ENCODE peak calls at places on chromosomes 5 and 9, in four cellular contexts. One of them, this sample, is unnamed.

GRCh38 chr5:127290019-127290945 is at the start of gene MEGF10:
- DNase-seq in uterus: peak; percentile 32
- DNase-seq in mammary epithelial cell: peak; percentile 46
- DNase-seq in hepatocyte: peak; percentile 71
- DNase-seq in this sample: peak; percentile 32

GRCh38 chr5:77211013-77211690 is 672 bp downstream of the PDE8B start:
- DNase-seq in uterus: no peak
- DNase-seq in mammary epithelial cell: no peak
- DNase-seq in hepatocyte: peak; percentile 19
- DNase-seq in this sample: no peak

GRCh38 chr5:39427225-39427624 is 2.4 kb upstream of the DAB2 start:
- DNase-seq in uterus: no peak
- DNase-seq in mammary epithelial cell: no peak
- DNase-seq in hepatocyte: peak; percentile 28
- DNase-seq in this sample: no peak

GRCh38 chr5:19388391-19388790 is 599.6 kb downstream of the CDH18 start:
- DNase-seq in uterus: no peak
- DNase-seq in mammary epithelial cell: no peak
- DNase-seq in hepatocyte: no peak
- DNase-seq in this sample: no peak

GRCh38 chr9:35691757-35692301 is 2.1 kb upstream of the TPM2 start:
- DNase-seq in uterus: no peak
- DNase-seq in mammary epithelial cell: no peak
- DNase-seq in hepatocyte: no peak
- DNase-seq in this sample: no peak

GRCh38 chr9:20199111-20199510 is 410.3 kb upstream of the SLC24A2 start:
- DNase-seq in uterus: no peak
- DNase-seq in mammary epithelial cell: no peak
- DNase-seq in hepatocyte: no peak
- DNase-seq in this sample: no peak

GRCh38 chr9:124098141-124098905 is 86.8 kb downstream of the LHX2 start:
- DNase-seq in uterus: no peak
- DNase-seq in mammary epithelial cell: no peak
- DNase-seq in hepatocyte: no peak
- DNase-seq in this sample: no peak

GRCh38 chr9:22203371-22204138 is 194.4 kb upstream of the CDKN2B start:
- DNase-seq in uterus: no peak
- DNase-seq in mammary epithelial cell: no peak
- DNase-seq in hepatocyte: peak; percentile 28
- DNase-seq in this sample: no peak

GRCh38 chr9:37311938-37312730 is 110.4 kb upstream of the GRHPR start:
- DNase-seq in uterus: no peak
- DNase-seq in mammary epithelial cell: peak; percentile 60
- DNase-seq in hepatocyte: no peak
- DNase-seq in this sample: peak; percentile 5

GRCh38 chr9:111926421-111926875 is 29.8 kb downstream of the UGCG start:
- DNase-seq in uterus: no peak
- DNase-seq in mammary epithelial cell: no peak
- DNase-seq in hepatocyte: no peak
- DNase-seq in this sample: peak; percentile 23

GRCh38 chr9:99605016-99605743 is 216.5 kb upstream of the NR4A3 start:
- DNase-seq in uterus: no peak
- DNase-seq in mammary epithelial cell: no peak
- DNase-seq in hepatocyte: no peak
- DNase-seq in this sample: no peak

GRCh38 chr9:4830699-4831098 is 38.0 kb downstream of the RCL1 start:
- DNase-seq in uterus: no peak
- DNase-seq in mammary epithelial cell: no peak
- DNase-seq in hepatocyte: no peak
- DNase-seq in this sample: no peak

GRCh38 chr5:38660194-38660668 is 103.8 kb upstream of the LIFR start:
- DNase-seq in uterus: no peak
- DNase-seq in mammary epithelial cell: no peak
- DNase-seq in hepatocyte: peak; percentile 26
- DNase-seq in this sample: peak; percentile 78

GRCh38 chr9:126965077-126965476 is 50.5 kb downstream of the RALGPS1 start:
- DNase-seq in uterus: no peak
- DNase-seq in mammary epithelial cell: no peak
- DNase-seq in hepatocyte: no peak
- DNase-seq in this sample: no peak

GRCh38 chr5:148949871-148950863 is 112.7 kb downstream of the SH3TC2 start:
- DNase-seq in uterus: no peak
- DNase-seq in mammary epithelial cell: peak; percentile 95
- DNase-seq in hepatocyte: peak; percentile 16
- DNase-seq in this sample: peak; percentile 96

GRCh38 chr9:129567842-129568559 is 52.9 kb downstream of the C9orf50 start:
- DNase-seq in uterus: peak; percentile 54
- DNase-seq in mammary epithelial cell: no peak
- DNase-seq in hepatocyte: no peak
- DNase-seq in this sample: peak; percentile 84

GRCh38 chr5:96287181-96287580 is 145.9 kb downstream of the PCSK1 start:
- DNase-seq in uterus: no peak
- DNase-seq in mammary epithelial cell: no peak
- DNase-seq in hepatocyte: no peak
- DNase-seq in this sample: no peak

GRCh38 chr5:29077451-29077850 is 2039.1 kb upstream of the CDH9 start:
- DNase-seq in uterus: no peak
- DNase-seq in mammary epithelial cell: peak; percentile 1
- DNase-seq in hepatocyte: no peak
- DNase-seq in this sample: peak; percentile 55

GRCh38 chr9:104950838-104951237 is 22.9 kb upstream of the ABCA1 start:
- DNase-seq in uterus: no peak
- DNase-seq in mammary epithelial cell: no peak
- DNase-seq in hepatocyte: no peak
- DNase-seq in this sample: no peak

GRCh38 chr5:174177531-174177930 is 132.0 kb downstream of the NSG2 start:
- DNase-seq in uterus: no peak
- DNase-seq in mammary epithelial cell: no peak
- DNase-seq in hepatocyte: no peak
- DNase-seq in this sample: no peak

GRCh38 chr5:103243665-103244064 is 14.9 kb upstream of the MACIR start:
- DNase-seq in uterus: no peak
- DNase-seq in mammary epithelial cell: no peak
- DNase-seq in hepatocyte: no peak
- DNase-seq in this sample: no peak

GRCh38 chr5:162573758-162574157 is 506.2 kb downstream of the GABRG2 start:
- DNase-seq in uterus: no peak
- DNase-seq in mammary epithelial cell: no peak
- DNase-seq in hepatocyte: no peak
- DNase-seq in this sample: no peak

GRCh38 chr5:134184155-134185135 is 7.7 kb upstream of the SKP1 start:
- DNase-seq in uterus: peak; percentile 63
- DNase-seq in mammary epithelial cell: peak; percentile 42
- DNase-seq in hepatocyte: peak; percentile 80
- DNase-seq in this sample: peak; percentile 71

GRCh38 chr5:61866930-61867329 is 439.1 kb upstream of the KIF2A start:
- DNase-seq in uterus: no peak
- DNase-seq in mammary epithelial cell: peak; percentile 95
- DNase-seq in hepatocyte: peak; percentile 15
- DNase-seq in this sample: peak; percentile 50

GRCh38 chr5:54616031-54616430 is 98.5 kb downstream of the SNX18 start:
- DNase-seq in uterus: peak; percentile 75
- DNase-seq in mammary epithelial cell: peak; percentile 21
- DNase-seq in hepatocyte: peak; percentile 38
- DNase-seq in this sample: peak; percentile 23

GRCh38 chr5:73519531-73520283 is 21.5 kb downstream of the BTF3 start:
- DNase-seq in uterus: peak; percentile 54
- DNase-seq in mammary epithelial cell: peak; percentile 81
- DNase-seq in hepatocyte: peak; percentile 87
- DNase-seq in this sample: peak; percentile 58

GRCh38 chr9:95788011-95788410 is 87.5 kb upstream of the ERCC6L2 start:
- DNase-seq in uterus: no peak
- DNase-seq in mammary epithelial cell: no peak
- DNase-seq in hepatocyte: no peak
- DNase-seq in this sample: no peak

GRCh38 chr5:73513996-73514395 is 15.8 kb downstream of the BTF3 start:
- DNase-seq in uterus: no peak
- DNase-seq in mammary epithelial cell: no peak
- DNase-seq in hepatocyte: peak; percentile 11
- DNase-seq in this sample: no peak

GRCh38 chr5:62306494-62307363 is 723 bp downstream of the KIF2A start:
- DNase-seq in uterus: no peak
- DNase-seq in mammary epithelial cell: peak; percentile 30
- DNase-seq in hepatocyte: peak; percentile 75
- DNase-seq in this sample: peak; percentile 50

GRCh38 chr9:91422832-91423711 is 560 bp downstream of the NFIL3 start:
- DNase-seq in uterus: peak; percentile 75
- DNase-seq in mammary epithelial cell: peak; percentile 66
- DNase-seq in hepatocyte: peak; percentile 81
- DNase-seq in this sample: peak; percentile 69

GRCh38 chr5:135386096-135386495 is 12.9 kb downstream of the MACROH2A1 start:
- DNase-seq in uterus: no peak
- DNase-seq in mammary epithelial cell: peak; percentile 93
- DNase-seq in hepatocyte: no peak
- DNase-seq in this sample: peak; percentile 94

GRCh38 chr5:170467000-170467707 is 36.7 kb upstream of the KCNIP1 start:
- DNase-seq in uterus: no peak
- DNase-seq in mammary epithelial cell: peak; percentile 94
- DNase-seq in hepatocyte: peak; percentile 46
- DNase-seq in this sample: peak; percentile 98

GRCh38 chr5:14305045-14305444 is 161.9 kb downstream of the TRIO start:
- DNase-seq in uterus: no peak
- DNase-seq in mammary epithelial cell: peak; percentile 80
- DNase-seq in hepatocyte: peak; percentile 48
- DNase-seq in this sample: peak; percentile 87

GRCh38 chr5:122400961-122401360 is 88.9 kb downstream of the SNCAIP start:
- DNase-seq in uterus: no peak
- DNase-seq in mammary epithelial cell: no peak
- DNase-seq in hepatocyte: no peak
- DNase-seq in this sample: no peak

GRCh38 chr5:72448368-72448767 is 58.8 kb downstream of the ZNF366 start:
- DNase-seq in uterus: no peak
- DNase-seq in mammary epithelial cell: no peak
- DNase-seq in hepatocyte: no peak
- DNase-seq in this sample: no peak

GRCh38 chr5:96651047-96651446 is 11.1 kb upstream of the CAST start:
- DNase-seq in uterus: no peak
- DNase-seq in mammary epithelial cell: no peak
- DNase-seq in hepatocyte: no peak
- DNase-seq in this sample: no peak

GRCh38 chr5:62592558-62592957 is 13.9 kb downstream of the LRRC70 start:
- DNase-seq in uterus: no peak
- DNase-seq in mammary epithelial cell: no peak
- DNase-seq in hepatocyte: no peak
- DNase-seq in this sample: no peak

GRCh38 chr5:150660108-150660831 is 781 bp upstream of the MYOZ3 start:
- DNase-seq in uterus: no peak
- DNase-seq in mammary epithelial cell: no peak
- DNase-seq in hepatocyte: peak; percentile 13
- DNase-seq in this sample: no peak

GRCh38 chr9:134325096-134325812 is 1.0 kb upstream of the RXRA start:
- DNase-seq in uterus: peak; percentile 68
- DNase-seq in mammary epithelial cell: peak; percentile 74
- DNase-seq in hepatocyte: peak; percentile 75
- DNase-seq in this sample: peak; percentile 47

GRCh38 chr9:124468061-124468740 is 17.9 kb downstream of the ADGRD2 start:
- DNase-seq in uterus: no peak
- DNase-seq in mammary epithelial cell: no peak
- DNase-seq in hepatocyte: no peak
- DNase-seq in this sample: no peak

GRCh38 chr9:27414215-27414731 is 109.8 kb upstream of the IFNK start:
- DNase-seq in uterus: no peak
- DNase-seq in mammary epithelial cell: no peak
- DNase-seq in hepatocyte: no peak
- DNase-seq in this sample: no peak
- H3K4me3 ChIP-seq in uterus: no peak overlapping the region
- H3K4me3 ChIP-seq in mammary epithelial cell: no peak overlapping the region
- H3K4me3 ChIP-seq in hepatocyte: no peak overlapping the region
- H3K4me3 ChIP-seq in this sample: no peak overlapping the region

GRCh38 chr9:113389451-113389850 is 11.6 kb downstream of the ALAD start:
- DNase-seq in uterus: no peak
- DNase-seq in mammary epithelial cell: no peak
- DNase-seq in hepatocyte: no peak
- DNase-seq in this sample: no peak

GRCh38 chr9:113387560-113388230 is 10.9 kb upstream of the HDHD3 start:
- DNase-seq in uterus: no peak
- DNase-seq in mammary epithelial cell: no peak
- DNase-seq in hepatocyte: peak; percentile 66
- DNase-seq in this sample: no peak

GRCh38 chr9:113388833-113389232 is 12.0 kb upstream of the HDHD3 start:
- DNase-seq in uterus: no peak
- DNase-seq in mammary epithelial cell: no peak
- DNase-seq in hepatocyte: no peak
- DNase-seq in this sample: no peak

GRCh38 chr9:113390192-113390960 is 10.7 kb downstream of the ALAD start:
- DNase-seq in uterus: no peak
- DNase-seq in mammary epithelial cell: no peak
- DNase-seq in hepatocyte: no peak
- DNase-seq in this sample: no peak

GRCh38 chr9:113386571-113387393 is 10.0 kb upstream of the HDHD3 start:
- DNase-seq in uterus: no peak
- DNase-seq in mammary epithelial cell: no peak
- DNase-seq in hepatocyte: no peak
- DNase-seq in this sample: no peak
- H3K36me3 ChIP-seq in uterus: no peaks in the 10 kb centered on the region
- H3K36me3 ChIP-seq in mammary epithelial cell: no peaks in the 10 kb centered on the region
- H3K36me3 ChIP-seq in hepatocyte: no peaks in the 10 kb centered on the region
- H3K36me3 ChIP-seq in this sample: no peaks in the 10 kb centered on the region

DNA sequence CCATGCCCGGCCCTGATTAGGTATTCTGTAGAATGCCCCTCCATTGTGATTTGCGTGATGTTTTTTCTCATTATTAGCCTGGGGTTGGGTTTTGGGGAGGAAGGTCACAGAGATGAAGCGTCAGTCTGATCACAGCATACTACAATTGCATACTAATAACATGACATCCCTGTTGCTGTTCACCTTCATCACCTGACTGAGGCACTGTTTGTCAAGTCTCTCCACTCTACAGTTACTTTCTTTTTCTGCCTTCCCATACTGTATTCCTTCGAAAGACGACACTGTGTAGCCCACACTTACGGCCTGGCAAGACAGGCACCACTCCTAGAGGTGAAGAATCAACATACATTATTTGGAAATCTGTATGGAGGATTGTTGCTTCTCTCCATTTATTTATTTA is 5.5 kb downstream of the ZNF354C start:
- DNase-seq in uterus: no peak
- DNase-seq in mammary epithelial cell: no peak
- DNase-seq in hepatocyte: no peak
- DNase-seq in this sample: no peak
- H3K9me3 ChIP-seq in uterus: peaks cover 31% of the 10 kb centered on the region
- H3K9me3 ChIP-seq in mammary epithelial cell: peaks cover 23% of the 10 kb centered on the region
- H3K9me3 ChIP-seq in hepatocyte: peaks cover 37% of the 10 kb centered on the region
- H3K9me3 ChIP-seq in this sample: peaks cover 57% of the 10 kb centered on the region

GRCh38 chr5:172696171-172696849 is 55.2 kb downstream of the NEURL1B start:
- DNase-seq in uterus: peak; percentile 72
- DNase-seq in mammary epithelial cell: no peak
- DNase-seq in hepatocyte: no peak
- DNase-seq in this sample: no peak
- H3K4me3 ChIP-seq in uterus: peak overlapping the region; percentile 50
- H3K4me3 ChIP-seq in mammary epithelial cell: no peak overlapping the region
- H3K4me3 ChIP-seq in hepatocyte: no peak overlapping the region
- H3K4me3 ChIP-seq in this sample: no peak overlapping the region

GRCh38 chr5:141525659-141526058 is 36.8 kb downstream of the PCDHGC5 start:
- DNase-seq in uterus: no peak
- DNase-seq in mammary epithelial cell: no peak
- DNase-seq in hepatocyte: peak; percentile 46
- DNase-seq in this sample: no peak
- H3K36me3 ChIP-seq in uterus: no peaks in the 10 kb centered on the region
- H3K36me3 ChIP-seq in mammary epithelial cell: peaks cover 30% of the 10 kb centered on the region
- H3K36me3 ChIP-seq in hepatocyte: no peaks in the 10 kb centered on the region
- H3K36me3 ChIP-seq in this sample: peaks cover 79% of the 10 kb centered on the region

GRCh38 chr5:178820001-178820400 is 39.8 kb upstream of the ZNF354B start:
- DNase-seq in uterus: no peak
- DNase-seq in mammary epithelial cell: no peak
- DNase-seq in hepatocyte: no peak
- DNase-seq in this sample: no peak
- H3K9me3 ChIP-seq in uterus: no peaks in the 10 kb centered on the region
- H3K9me3 ChIP-seq in mammary epithelial cell: no peaks in the 10 kb centered on the region
- H3K9me3 ChIP-seq in hepatocyte: no peaks in the 10 kb centered on the region
- H3K9me3 ChIP-seq in this sample: peaks cover 7% of the 10 kb centered on the region

This sample was measured in MG63.